ENCODE peak calls at places on chromosomes 12 and 14, in eight cellular contexts. N, D, U, Y, P, K, X and C are unnamed samples.

GRCh38 chr12:2082321-2082720 is 29.5 kb downstream of the CACNA1C start:
- DNase-seq in N (no peak), D (no peak), U (no peak), Y (no peak), P (no peak), K (no peak), X (no peak), C (no peak)

GRCh38 chr12:54261817-54262402 is 18.0 kb downstream of the CBX5 start:
- DNase-seq in N (no peak), D (peak; percentile 34), U (no peak), Y (no peak), P (no peak), K (no peak), X (no peak), C (no peak)

GRCh38 chr14:35752380-35752779 is 56.7 kb downstream of the RALGAPA1 start:
- DNase-seq in N (no peak), D (no peak), U (no peak), Y (no peak), P (no peak), K (no peak), X (no peak), C (no peak)

GRCh38 chr14:105437723-105438500 is 18.3 kb downstream of the MTA1 start:
- DNase-seq in N (no peak), D (no peak), U (no peak), Y (no peak), P (no peak), K (no peak), X (no peak), C (no peak)

GRCh38 chr12:48961331-48961730 is 4.0 kb upstream of the ARF3 start:
- DNase-seq in N (no peak), D (peak; percentile 12), U (no peak), Y (no peak), P (no peak), K (no peak), X (no peak), C (no peak)

GRCh38 chr14:101775756-101776292 is 14.3 kb downstream of the PPP2R5C start:
- DNase-seq in N (no peak), D (no peak), U (no peak), Y (no peak), P (no peak), K (no peak), X (no peak), C (no peak)

GRCh38 chr14:100416921-100417451 is 93.8 kb downstream of the SLC25A47 start:
- DNase-seq in N (no peak), D (peak; percentile 89), U (peak; percentile 83), Y (no peak), P (no peak), K (no peak), X (peak; percentile 61), C (no peak)

GRCh38 chr12:47360771-47361388 is 281.1 kb upstream of the AMIGO2 start:
- DNase-seq in N (no peak), D (no peak), U (no peak), Y (no peak), P (no peak), K (no peak), X (no peak), C (no peak)

GRCh38 chr12:95182868-95183415 is 34.3 kb downstream of the FGD6 start:
- DNase-seq in N (no peak), D (peak; percentile 86), U (peak; percentile 73), Y (no peak), P (peak; percentile 87), K (no peak), X (peak; percentile 29), C (no peak)

GRCh38 chr14:73591690-73592448 is at the start of gene ACOT4:
- DNase-seq in N (peak; percentile 55), D (peak; percentile 46), U (peak; percentile 20), Y (no peak), P (no peak), K (no peak), X (no peak), C (peak; percentile 40)

GRCh38 chr12:119500209-119500608 is 93.4 kb upstream of the TMEM233 start:
- DNase-seq in N (no peak), D (no peak), U (no peak), Y (no peak), P (no peak), K (no peak), X (no peak), C (no peak)

GRCh38 chr12:32515137-32515860 is 115.9 kb downstream of the FGD4 start:
- DNase-seq in N (no peak), D (no peak), U (no peak), Y (no peak), P (no peak), K (no peak), X (no peak), C (no peak)

GRCh38 chr12:132779781-132780353 is 18.2 kb upstream of the ANKLE2 start:
- DNase-seq in N (no peak), D (no peak), U (no peak), Y (no peak), P (no peak), K (no peak), X (no peak), C (no peak)

GRCh38 chr14:22168092-22168955 is 420.7 kb downstream of the DAD1 start:
- DNase-seq in N (no peak), D (no peak), U (peak; percentile 63), Y (no peak), P (peak; percentile 27), K (no peak), X (no peak), C (no peak)

GRCh38 chr12:12147111-12147510 is 76.4 kb downstream of the BCL2L14 start:
- DNase-seq in N (no peak), D (no peak), U (no peak), Y (no peak), P (no peak), K (no peak), X (no peak), C (no peak)

GRCh38 chr12:123907726-123908476 is 64.7 kb downstream of the CCDC92 start:
- DNase-seq in N (no peak), D (no peak), U (no peak), Y (no peak), P (no peak), K (no peak), X (no peak), C (no peak)

GRCh38 chr12:57754411-57755193 is at the start of gene MARCHF9:
- DNase-seq in N (peak; percentile 72), D (no peak), U (no peak), Y (peak; percentile 80), P (no peak), K (no peak), X (peak; percentile 82), C (peak; percentile 88)

DNA sequence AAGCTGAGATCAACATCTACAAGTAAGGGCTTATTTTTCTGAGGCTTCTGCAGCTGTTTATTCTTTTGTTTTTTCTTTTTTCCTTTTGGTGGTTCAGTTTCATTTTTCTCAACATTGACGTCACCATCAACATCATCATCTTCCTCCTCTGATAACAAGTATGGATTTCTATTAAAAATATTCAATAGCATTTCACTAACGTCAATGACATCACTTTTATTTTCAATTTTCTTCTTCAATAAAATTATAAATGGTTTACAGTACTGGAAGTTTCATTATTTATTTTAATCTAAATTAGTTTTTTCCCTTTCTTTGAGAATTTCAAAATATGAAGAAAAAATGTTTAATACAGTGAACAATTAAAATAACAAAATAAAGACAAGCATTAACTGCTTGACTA is 23.9 kb downstream of the NEMF start:
- DNase-seq in N (no peak), D (no peak), U (no peak), Y (no peak), P (no peak), K (no peak), X (no peak), C (no peak)
- H3K27ac ChIP-seq in N (no peak overlapping the region), D (no peak overlapping the region), U (no peak overlapping the region), Y (no peak overlapping the region), P (no peak overlapping the region), K (no peak overlapping the region), X (no peak overlapping the region), C (no peak overlapping the region)

DNA sequence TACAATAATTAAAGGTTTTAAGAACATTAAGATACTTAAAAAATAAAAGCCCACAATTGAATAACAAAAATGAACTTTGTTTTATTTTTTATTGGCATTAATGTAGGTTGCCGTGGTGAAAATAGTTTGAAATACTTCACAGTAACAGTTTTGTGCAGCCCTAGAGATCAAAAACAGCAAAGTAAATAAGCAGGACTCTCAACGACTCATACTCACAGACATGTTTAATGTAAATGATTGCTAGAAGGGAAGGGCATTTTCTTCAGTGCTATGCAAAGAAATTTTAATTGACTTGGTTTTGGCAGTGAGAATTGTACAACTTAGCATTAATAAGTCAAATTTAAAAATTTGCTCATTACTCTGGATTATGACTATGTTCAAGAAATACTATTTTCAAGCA is 16.0 kb downstream of the TRMT5 start:
- DNase-seq in N (no peak), D (no peak), U (peak; percentile 76), Y (no peak), P (no peak), K (no peak), X (no peak), C (no peak)
- H3K27ac ChIP-seq in N (no peak overlapping the region), D (peak overlapping the region; percentile 7), U (peak overlapping the region; percentile 79), Y (no peak overlapping the region), P (no peak overlapping the region), K (no peak overlapping the region), X (no peak overlapping the region), C (no peak overlapping the region)

DNA sequence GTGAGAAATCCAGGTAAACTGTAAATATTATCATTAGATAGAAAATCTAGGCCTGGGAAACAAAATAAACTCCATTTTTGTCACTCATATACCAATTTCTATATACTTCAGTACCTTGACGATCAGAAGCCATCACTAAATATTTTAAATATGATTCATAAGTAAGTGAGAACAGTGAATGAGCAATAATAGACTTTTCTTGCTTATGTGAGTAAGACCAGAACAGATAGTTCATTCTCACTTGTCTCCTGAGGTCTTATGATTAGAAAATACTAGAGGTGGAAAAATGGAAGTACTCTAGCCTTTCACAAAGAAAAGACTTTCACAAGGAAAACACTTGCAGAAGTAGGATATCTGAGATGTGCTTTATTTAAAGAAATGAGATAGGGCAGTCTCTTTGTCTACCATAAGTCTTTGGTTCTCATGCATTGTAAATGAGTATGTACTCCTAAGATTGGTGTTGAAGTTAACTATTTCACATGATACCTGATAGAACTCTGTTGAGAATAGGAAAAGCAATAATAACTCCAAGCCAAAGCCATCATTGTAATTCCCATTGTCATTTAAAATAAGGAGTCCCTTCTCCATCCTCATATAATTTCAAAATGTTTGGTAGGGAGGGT is 10.1 kb upstream of the SMCO3 start:
- DNase-seq in N (no peak), D (peak; percentile 45), U (peak; percentile 22), Y (no peak), P (no peak), K (no peak), X (peak; percentile 37), C (no peak)
- H3K27ac ChIP-seq in N (no peak overlapping the region), D (no peak overlapping the region), U (no peak overlapping the region), Y (no peak overlapping the region), P (no peak overlapping the region), K (peak overlapping the region; percentile 68), X (no peak overlapping the region), C (no peak overlapping the region)

DNA sequence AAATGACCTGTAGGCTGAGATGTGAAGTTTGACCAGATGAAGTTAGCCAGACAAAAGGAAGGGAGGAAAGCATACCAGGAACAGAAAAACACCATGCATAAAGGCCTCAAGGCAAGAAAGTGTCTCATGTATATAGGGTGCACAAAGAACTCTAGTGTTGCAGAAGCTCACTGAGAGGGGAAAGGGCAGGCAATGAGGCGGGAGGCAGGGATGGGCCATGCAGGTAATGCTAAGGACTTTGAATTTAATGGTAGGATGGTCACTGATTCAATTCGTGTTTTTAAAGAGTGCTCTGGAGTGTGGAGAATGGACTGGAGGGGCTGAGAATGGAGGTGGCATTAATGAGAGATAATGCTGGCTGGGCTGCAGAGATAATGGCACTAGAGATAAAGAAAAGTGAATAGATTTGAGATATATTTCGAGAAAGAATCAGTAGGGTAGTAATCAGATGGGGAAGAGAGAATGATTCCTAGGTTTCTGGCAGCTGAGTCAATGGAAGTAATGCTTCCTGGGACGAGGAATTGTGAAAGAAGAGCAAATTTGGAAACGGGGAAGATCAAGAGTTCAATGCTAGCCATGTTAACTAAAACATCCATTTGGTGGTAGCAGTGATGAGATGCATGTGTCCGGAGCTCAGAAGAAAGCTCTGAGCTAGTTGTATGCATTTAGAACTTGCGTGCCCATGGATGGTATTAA is 43.1 kb downstream of the LIMA1 start:
- DNase-seq in N (no peak), D (no peak), U (no peak), Y (no peak), P (no peak), K (no peak), X (no peak), C (no peak)
- H3K27ac ChIP-seq in N (peak overlapping the region; percentile 73), D (peak overlapping the region; percentile 94), U (peak overlapping the region; percentile 79), Y (peak overlapping the region; percentile 89), P (no peak overlapping the region), K (peak overlapping the region; percentile 92), X (no peak overlapping the region), C (no peak overlapping the region)